ENCODE peak calls at places on chromosomes 4 and X, in seven cellular contexts. I, G, E, X, S, O and Y are unnamed samples.

GRCh38 chr4:24550773-24551172 is 33.6 kb downstream of the DHX15 start:
- DNase-seq in I (no peak), G (no peak), E (no peak), X (no peak), S (no peak), O (no peak), Y (no peak)

GRCh38 chrX:14398725-14399124 is 130.6 kb upstream of the GLRA2 start:
- DNase-seq in I (no peak), G (no peak), E (no peak), X (no peak), S (no peak), O (no peak), Y (no peak)

GRCh38 chr4:126404549-126404948 is 1089.8 kb downstream of the FAT4 start:
- DNase-seq in I (no peak), G (no peak), E (no peak), X (no peak), S (no peak), O (no peak), Y (no peak)

GRCh38 chrX:9530848-9531274 is 66.0 kb downstream of the TBL1X start:
- DNase-seq in I (no peak), G (no peak), E (peak; percentile 33), X (no peak), S (peak; percentile 24), O (peak; percentile 72), Y (peak; percentile 70)

GRCh38 chrX:69362354-69362753 is 141.8 kb upstream of the NALF2 start:
- DNase-seq in I (no peak), G (no peak), E (no peak), X (no peak), S (no peak), O (no peak), Y (no peak)

GRCh38 chrX:12978205-12979010 is 3.5 kb downstream of the TMSB4X start:
- DNase-seq in I (peak; percentile 6), G (no peak), E (peak; percentile 60), X (peak; percentile 9), S (no peak), O (peak; percentile 86), Y (no peak)

GRCh38 chr4:183798249-183798920 is 106.7 kb upstream of the STOX2 start:
- DNase-seq in I (no peak), G (peak; percentile 69), E (no peak), X (no peak), S (no peak), O (no peak), Y (no peak)

GRCh38 chr4:8352368-8353157 is 83.0 kb downstream of the HTRA3 start:
- DNase-seq in I (no peak), G (no peak), E (no peak), X (no peak), S (no peak), O (no peak), Y (peak; percentile 35)

GRCh38 chr4:87669373-87669772 is 19.3 kb downstream of the DMP1 start:
- DNase-seq in I (no peak), G (no peak), E (no peak), X (no peak), S (no peak), O (no peak), Y (no peak)

GRCh38 chrX:115535421-115535820 is 25.6 kb upstream of the PLS3 start:
- DNase-seq in I (no peak), G (no peak), E (no peak), X (no peak), S (no peak), O (no peak), Y (no peak)

GRCh38 chr4:169618286-169618685 is 2.1 kb upstream of the CLCN3 start:
- DNase-seq in I (no peak), G (no peak), E (no peak), X (no peak), S (no peak), O (no peak), Y (no peak)

GRCh38 chr4:53273726-53274125 is 92.1 kb downstream of the SCFD2 start:
- DNase-seq in I (no peak), G (no peak), E (no peak), X (no peak), S (no peak), O (no peak), Y (no peak)

GRCh38 chr4:83503974-83504373 is 19.1 kb upstream of the ABRAXAS1 start:
- DNase-seq in I (no peak), G (no peak), E (no peak), X (no peak), S (no peak), O (peak; percentile 46), Y (no peak)

GRCh38 chr4:18645356-18645755 is 623.8 kb upstream of the LCORL start:
- DNase-seq in I (no peak), G (no peak), E (no peak), X (no peak), S (no peak), O (no peak), Y (no peak)

GRCh38 chr4:38967260-38968095 is 64.7 kb downstream of the TMEM156 start:
- DNase-seq in I (no peak), G (no peak), E (no peak), X (no peak), S (no peak), O (no peak), Y (no peak)

GRCh38 chrX:110036162-110037033 is 33.5 kb downstream of the TMEM164 start:
- DNase-seq in I (no peak), G (no peak), E (no peak), X (peak; percentile 11), S (no peak), O (no peak), Y (no peak)

GRCh38 chr4:89800012-89800516 is 36.9 kb downstream of the SNCA start:
- DNase-seq in I (no peak), G (no peak), E (no peak), X (no peak), S (no peak), O (no peak), Y (no peak)

GRCh38 chr4:133154725-133155124 is 5.6 kb downstream of the PCDH10 start:
- DNase-seq in I (no peak), G (no peak), E (no peak), X (peak; percentile 32), S (no peak), O (no peak), Y (no peak)

GRCh38 chrX:39821011-39821708 is 276.6 kb downstream of the BCOR start:
- DNase-seq in I (no peak), G (peak; percentile 66), E (peak; percentile 56), X (no peak), S (peak; percentile 17), O (no peak), Y (no peak)

GRCh38 chr4:20592666-20593065 is 107.6 kb upstream of the PACRGL start:
- DNase-seq in I (no peak), G (no peak), E (no peak), X (no peak), S (no peak), O (no peak), Y (no peak)

GRCh38 chr4:134375775-134376174 is 174.2 kb upstream of the PABPC4L start:
- DNase-seq in I (no peak), G (no peak), E (no peak), X (no peak), S (no peak), O (no peak), Y (no peak)

GRCh38 chr4:89438102-89438831 is 130.7 kb upstream of the GPRIN3 start:
- DNase-seq in I (peak; percentile 0), G (peak; percentile 54), E (peak; percentile 21), X (peak; percentile 46), S (no peak), O (peak; percentile 39), Y (no peak)

GRCh38 chr4:21769404-21770147 is 179.0 kb downstream of the KCNIP4 start:
- DNase-seq in I (no peak), G (no peak), E (no peak), X (no peak), S (no peak), O (no peak), Y (no peak)

GRCh38 chr4:168197926-168198325 is 105.6 kb downstream of the ANXA10 start:
- DNase-seq in I (no peak), G (no peak), E (no peak), X (no peak), S (no peak), O (no peak), Y (no peak)

GRCh38 chr4:47705326-47705981 is 132.4 kb downstream of the CORIN start:
- DNase-seq in I (no peak), G (no peak), E (no peak), X (peak; percentile 40), S (no peak), O (no peak), Y (no peak)

GRCh38 chrX:44003975-44004374 is 30.8 kb upstream of the NDP start:
- DNase-seq in I (no peak), G (no peak), E (no peak), X (no peak), S (no peak), O (no peak), Y (no peak)

GRCh38 chrX:150680974-150681373 is 12.2 kb upstream of the MTMR1 start:
- DNase-seq in I (no peak), G (no peak), E (no peak), X (no peak), S (no peak), O (no peak), Y (no peak)

GRCh38 chr4:169345207-169345788 is 74.5 kb upstream of the SH3RF1 start:
- DNase-seq in I (no peak), G (no peak), E (no peak), X (no peak), S (no peak), O (no peak), Y (no peak)

GRCh38 chr4:165207431-165208321 is at the start of gene KLHL2:
- DNase-seq in I (peak; percentile 24), G (peak; percentile 88), E (peak; percentile 71), X (peak; percentile 55), S (peak; percentile 55), O (peak; percentile 61), Y (peak; percentile 87)

GRCh38 chr4:14375816-14376215 is 626.5 kb upstream of the CPEB2 start:
- DNase-seq in I (no peak), G (no peak), E (no peak), X (no peak), S (no peak), O (no peak), Y (no peak)

GRCh38 chrX:67384403-67384802 is 159.4 kb upstream of the AR start:
- DNase-seq in I (no peak), G (no peak), E (no peak), X (no peak), S (no peak), O (no peak), Y (no peak)

GRCh38 chr4:57249083-57249482 is 138.9 kb upstream of the IGFBP7 start:
- DNase-seq in I (no peak), G (no peak), E (no peak), X (no peak), S (no peak), O (no peak), Y (no peak)

GRCh38 chr4:140004580-140005314 is 149.2 kb downstream of the MAML3 start:
- DNase-seq in I (no peak), G (peak; percentile 77), E (no peak), X (no peak), S (peak; percentile 23), O (no peak), Y (no peak)